ENCODE peak calls at places on chromosome 12, in six cellular contexts. S is esophagus squamous epithelium, H is choroid plexus epithelial cell, G is pancreas, E is GM23338, C is tibial nerve. J is an unnamed sample.

GRCh38 chr12:69698769-69699540 is at the start of gene BEST3:
- DNase-seq in S (no peak), E (no peak), C (no peak), G (no peak), H (no peak), J (peak)

GRCh38 chr12:13342971-13343370 is 146.4 kb downstream of the EMP1 start:
- DNase-seq in H (no peak), S (no peak), G (no peak), C (no peak), E (no peak), J (no peak)

GRCh38 chr12:13982010-13982409 is 608 bp upstream of the GRIN2B start:
- DNase-seq in C (no peak), S (no peak), H (no peak), E (peak), G (peak), J (no peak)

GRCh38 chr12:132806857-132807256 is 21.8 kb downstream of the GOLGA3 start:
- DNase-seq in H (no peak), S (no peak), G (no peak), C (no peak), E (no peak), J (no peak)

GRCh38 chr12:96606134-96606533 is 116.8 kb downstream of the CFAP54 start:
- DNase-seq in S (no peak), G (no peak), E (no peak), C (no peak), H (no peak), J (no peak)

GRCh38 chr12:15322164-15323054 is at the start of gene PTPRO:
- DNase-seq in H (peak), G (peak), C (no peak), S (no peak), E (peak), J (no peak)

GRCh38 chr12:50618864-50619609 is 114.3 kb downstream of the DIP2B start:
- DNase-seq in H (peak), G (no peak), E (no peak), S (no peak), C (no peak), J (no peak)

GRCh38 chr12:14716848-14717444 is 20.5 kb upstream of the GUCY2C start:
- DNase-seq in S (no peak), G (no peak), C (no peak), H (peak), E (peak), J (no peak)

GRCh38 chr12:84856156-84856900 is 56.3 kb downstream of the SLC6A15 start:
- DNase-seq in H (peak), C (no peak), E (no peak), S (no peak), G (no peak), J (no peak)

GRCh38 chr12:114666746-114667668 is 17.0 kb downstream of the TBX3 start:
- DNase-seq in C (no peak), S (no peak), E (peak), G (no peak), H (no peak), J (no peak)

GRCh38 chr12:52903285-52903854 is 1.5 kb downstream of the KRT8 start:
- DNase-seq in S (no peak), H (peak), C (peak), G (peak), E (peak), J (no peak)

GRCh38 chr12:52600941-52601481 is at the start of gene KRT72:
- DNase-seq in G (no peak), S (no peak), E (peak), C (no peak), H (no peak), J (no peak)

GRCh38 chr12:22215467-22216253 is 118.8 kb downstream of the ST8SIA1 start:
- DNase-seq in G (no peak), H (peak), C (no peak), S (no peak), E (no peak), J (no peak)

GRCh38 chr12:91677556-91677955 is 468.1 kb downstream of the BTG1 start:
- DNase-seq in E (no peak), S (no peak), H (no peak), C (no peak), G (no peak), J (no peak)

GRCh38 chr12:109710747-109711595 is 2.7 kb upstream of the FAM222A start:
- DNase-seq in S (no peak), G (no peak), E (no peak), H (peak), C (no peak), J (no peak)

GRCh38 chr12:131637986-131638385 is 72.9 kb upstream of the SFSWAP start:
- DNase-seq in S (no peak), G (no peak), H (no peak), E (no peak), C (no peak), J (no peak)

GRCh38 chr12:129372348-129372747 is 519.1 kb downstream of the GLT1D1 start:
- DNase-seq in C (no peak), H (no peak), S (no peak), G (no peak), E (no peak), J (no peak)

GRCh38 chr12:1744932-1745331 is 54.1 kb downstream of the ADIPOR2 start:
- DNase-seq in H (peak), G (no peak), C (no peak), E (peak), S (no peak), J (no peak)

GRCh38 chr12:111775205-111776193 is 8.8 kb downstream of the ALDH2 start:
- DNase-seq in G (no peak), S (no peak), C (peak), E (no peak), H (peak), J (peak)

GRCh38 chr12:32448581-32448980 is 49.2 kb downstream of the FGD4 start:
- DNase-seq in C (no peak), E (no peak), H (peak), S (no peak), G (no peak), J (no peak)

GRCh38 chr12:101297661-101298060 is 17.8 kb downstream of the UTP20 start:
- DNase-seq in H (peak), C (no peak), E (no peak), G (no peak), S (no peak), J (no peak)

GRCh38 chr12:32069071-32069470 is 37.6 kb upstream of the BICD1 start:
- DNase-seq in H (peak), G (no peak), S (no peak), C (no peak), E (no peak), J (no peak)

GRCh38 chr12:32248594-32249140 is 142.0 kb downstream of the BICD1 start:
- DNase-seq in H (peak), S (no peak), C (no peak), E (no peak), G (no peak), J (no peak)

GRCh38 chr12:6295187-6295811 is 15.2 kb upstream of the PLEKHG6 start:
- DNase-seq in E (peak), G (no peak), H (peak), S (no peak), C (no peak), J (peak)

GRCh38 chr12:106108187-106108816 is 30.5 kb downstream of the NUAK1 start:
- DNase-seq in H (peak), G (no peak), S (no peak), E (peak), C (no peak), J (no peak)

GRCh38 chr12:78470354-78471195 is 394.0 kb upstream of the SYT1 start:
- DNase-seq in E (peak), S (no peak), C (no peak), G (no peak), H (peak), J (peak)

GRCh38 chr12:56590237-56590830 is 39.8 kb downstream of the BAZ2A start:
- DNase-seq in G (no peak), C (no peak), H (peak), E (peak), S (no peak), J (no peak)
- TF ChIP-seq CTCF in G (no peak), C (no peak), H (peak), E (peak), S (no peak), J (peak)

GRCh38 chr12:49094104-49094948 is at the start of gene DHH:
- DNase-seq in G (peak), E (peak), H (no peak), C (no peak), S (no peak), J (no peak)
- H3K4me3 ChIP-seq in G (no peak), E (peak), H (no peak), C (peak), S (peak), J (no peak)

DNA sequence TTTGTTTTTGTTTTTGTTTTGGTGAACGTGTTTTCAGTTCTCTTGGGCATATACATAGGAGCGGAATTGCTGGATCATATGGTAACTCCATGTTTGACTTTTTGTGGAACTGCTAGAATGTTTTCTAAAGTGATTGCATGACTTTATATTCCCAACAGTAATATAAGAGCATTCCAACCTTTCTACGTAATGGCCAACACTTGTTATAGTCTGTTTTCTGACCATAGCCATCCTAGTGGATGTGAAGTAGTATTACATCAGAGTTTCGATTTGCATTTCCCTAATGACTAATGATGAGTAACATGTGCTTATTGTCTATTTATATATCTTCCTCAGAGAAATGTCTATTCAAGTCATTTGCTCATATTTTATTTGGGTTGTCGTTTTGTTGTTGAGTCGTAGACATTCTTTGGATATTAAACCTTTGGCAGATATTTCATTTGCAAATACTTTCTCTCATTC is 268.7 kb downstream of the AEBP2 start:
- DNase-seq in E (no peak), H (peak), S (no peak), C (no peak), G (no peak), J (no peak)
- TF ChIP-seq CTCF in E (no peak), H (no peak), S (no peak), C (no peak), G (no peak), J (no peak)

GRCh38 chr12:103800252-103800771 is 40.7 kb downstream of the NT5DC3 start:
- DNase-seq in C (peak), E (no peak), H (peak), S (no peak), G (peak), J (no peak)
- H3K4me3 ChIP-seq in C (no peak), E (no peak), H (no peak), S (no peak), G (no peak), J (no peak)

DNA sequence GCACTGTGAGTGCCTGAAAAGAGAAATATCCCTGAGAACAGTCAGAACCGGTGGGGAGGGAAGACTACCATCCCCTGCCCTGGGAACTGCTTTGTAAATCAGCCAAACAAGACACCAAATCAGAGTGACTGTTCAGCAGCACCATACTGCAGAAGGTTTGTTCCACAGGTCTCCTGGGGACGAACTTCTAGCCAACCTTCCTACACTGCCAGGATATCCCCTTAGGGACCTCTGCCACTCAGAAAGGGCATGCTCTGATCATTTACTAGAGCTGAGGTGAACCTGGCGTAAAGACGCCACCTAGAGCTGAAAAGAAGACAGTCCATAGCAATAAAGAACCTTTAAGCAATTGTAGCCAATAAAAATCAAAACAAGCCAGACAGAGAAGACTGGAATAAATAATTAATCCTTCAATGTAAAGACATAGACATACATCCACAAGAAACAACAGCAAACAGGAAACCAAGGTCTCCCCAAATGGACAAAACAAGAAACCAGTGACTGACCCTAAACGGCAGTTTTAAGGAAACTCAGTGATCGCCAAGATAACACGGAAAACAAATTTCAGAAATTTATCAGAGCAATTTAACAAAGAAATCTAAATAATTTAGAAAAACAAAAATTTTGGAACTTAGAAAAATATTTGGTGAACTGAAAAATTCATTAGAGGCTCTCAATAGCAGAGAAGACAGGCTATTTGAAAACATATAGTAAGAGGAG is 228.1 kb upstream of the AMIGO2 start:
- DNase-seq in S (no peak), G (no peak), C (no peak), E (peak), H (peak), J (peak)
- TF ChIP-seq CTCF in S (peak), G (peak), C (peak), E (peak), H (peak), J (peak)

DNA sequence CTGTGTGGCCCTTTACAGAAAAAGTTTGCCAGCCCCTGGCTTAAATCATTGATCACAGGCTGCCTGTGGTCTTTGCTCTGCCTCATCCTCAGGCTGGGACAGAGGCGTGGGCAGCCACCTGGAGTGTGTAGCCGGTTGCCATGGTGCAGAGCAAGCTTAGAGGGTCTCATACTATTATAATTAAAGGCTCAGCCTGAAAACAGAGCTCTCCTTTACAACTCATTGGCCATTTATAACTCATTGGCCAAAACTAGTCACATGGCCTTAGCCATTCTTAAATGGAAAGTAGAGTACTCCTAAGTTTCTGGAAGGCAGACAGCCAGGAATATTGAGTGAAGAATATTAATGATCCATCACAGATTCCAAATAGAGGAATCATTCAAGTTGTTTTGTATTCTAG is 3.0 kb downstream of the HSP90B1 start:
- DNase-seq in C (no peak), E (peak), H (peak), S (no peak), G (no peak), J (no peak)
- H3K4me3 ChIP-seq in C (no peak), E (peak), H (no peak), S (no peak), G (peak), J (no peak)

GRCh38 chr12:108374596-108375320 is 35.6 kb upstream of the CMKLR1 start:
- DNase-seq in S (no peak), E (no peak), C (no peak), H (no peak), G (no peak), J (no peak)
- TF ChIP-seq CTCF in S (no peak), E (no peak), C (no peak), H (no peak), G (no peak), J (no peak)

DNA sequence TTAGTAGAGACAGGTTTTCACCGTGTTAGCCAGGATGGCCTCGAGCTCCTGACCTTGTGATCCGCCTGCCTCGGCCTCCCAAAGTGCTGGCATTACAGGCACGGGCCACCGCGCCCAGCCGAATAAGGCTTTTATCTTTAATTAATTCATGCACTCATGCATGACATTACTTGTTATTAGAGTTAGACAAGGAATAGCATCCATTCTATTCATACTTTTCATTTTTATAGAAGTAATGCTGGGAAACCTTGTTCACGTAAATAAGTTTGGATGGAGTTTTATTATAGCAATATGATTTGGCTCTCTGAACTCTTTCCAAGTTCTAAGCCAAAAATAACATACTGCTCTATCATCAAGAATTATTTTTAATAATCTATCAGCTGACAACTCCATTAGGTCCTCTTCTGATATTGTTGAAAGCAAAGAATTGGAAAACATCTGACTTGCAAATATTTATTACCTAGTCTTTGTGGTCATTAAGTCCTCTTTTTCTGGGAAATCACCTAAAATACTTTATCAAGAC is 168.8 kb upstream of the CCND2 start:
- DNase-seq in H (no peak), E (no peak), C (no peak), S (no peak), G (no peak), J (no peak)
- H3K4me3 ChIP-seq in H (no peak), E (no peak), C (no peak), S (no peak), G (no peak), J (no peak)

J was measured in LNCaP clone FGC.